ENCODE peak calls at places on chromosome 20, in eight cellular contexts. Q is fibroblast of the aortic adventitia, Z is choroid plexus epithelial cell, T is Caco-2, C is left ventricle myocardium inferior, Y is endothelial cell of umbilical vein, U is GM12865, S is astrocyte of the cerebellum. E is an unnamed sample.

GRCh38 chr20:8221887-8222419 is 89.9 kb downstream of the PLCB1 start:
- DNase-seq in Q (no peak), Z (no peak), T (no peak), C (no peak), Y (no peak), U (no peak), S (no peak), E (no peak)

GRCh38 chr20:14617123-14617522 is 279.7 kb upstream of the FLRT3 start:
- DNase-seq in Q (no peak), Z (no peak), T (no peak), C (no peak), Y (no peak), U (no peak), S (no peak), E (no peak)

GRCh38 chr20:63978319-63979220 is 872 bp downstream of the SAMD10 start:
- DNase-seq in Q (no peak), Z (peak; percentile 45), T (peak; percentile 95), C (peak; percentile 78), Y (peak; percentile 30), U (peak; percentile 89), S (no peak), E (peak; percentile 33)

GRCh38 chr20:23147964-23148720 is 62.0 kb upstream of the CD93 start:
- DNase-seq in Q (peak; percentile 66), Z (peak; percentile 54), T (no peak), C (no peak), Y (peak; percentile 84), U (peak; percentile 84), S (peak; percentile 18), E (peak; percentile 88)

GRCh38 chr20:8073024-8073832 is 53.7 kb upstream of the TMX4 start:
- DNase-seq in Q (peak; percentile 98), Z (peak; percentile 93), T (peak; percentile 87), C (no peak), Y (peak; percentile 54), U (no peak), S (peak; percentile 49), E (peak; percentile 71)

GRCh38 chr20:40778894-40779496 is 90.0 kb upstream of the MAFB start:
- DNase-seq in Q (no peak), Z (no peak), T (no peak), C (no peak), Y (no peak), U (no peak), S (no peak), E (no peak)

GRCh38 chr20:48738399-48739304 is 89.1 kb downstream of the PREX1 start:
- DNase-seq in Q (no peak), Z (no peak), T (no peak), C (no peak), Y (peak; percentile 49), U (peak; percentile 96), S (no peak), E (no peak)

GRCh38 chr20:38112249-38112942 is 52.7 kb downstream of the TGM2 start:
- DNase-seq in Q (no peak), Z (no peak), T (no peak), C (no peak), Y (no peak), U (no peak), S (no peak), E (no peak)

GRCh38 chr20:25750765-25751696 is 54.4 kb upstream of the ZNF337 start:
- DNase-seq in Q (peak; percentile 15), Z (peak; percentile 70), T (peak; percentile 86), C (peak; percentile 53), Y (peak; percentile 23), U (peak; percentile 66), S (no peak), E (peak; percentile 22)

GRCh38 chr20:63661108-63661507 is 3.0 kb downstream of the RTEL1 start:
- DNase-seq in Q (no peak), Z (no peak), T (no peak), C (no peak), Y (no peak), U (no peak), S (no peak), E (no peak)

GRCh38 chr20:15848126-15848525 is 725.1 kb downstream of the KIF16B start:
- DNase-seq in Q (no peak), Z (no peak), T (no peak), C (no peak), Y (no peak), U (no peak), S (no peak), E (no peak)

GRCh38 chr20:62359491-62360121 is 7.5 kb downstream of the LAMA5 start:
- DNase-seq in Q (peak; percentile 73), Z (peak; percentile 85), T (no peak), C (peak; percentile 56), Y (peak; percentile 79), U (no peak), S (no peak), E (no peak)

GRCh38 chr20:1122388-1123315 is 4.2 kb downstream of the PSMF1 start:
- DNase-seq in Q (peak; percentile 49), Z (peak; percentile 77), T (no peak), C (peak; percentile 32), Y (peak; percentile 52), U (peak; percentile 14), S (peak; percentile 19), E (peak; percentile 66)

GRCh38 chr20:50221501-50222323 is 31.1 kb downstream of the CEBPB start:
- DNase-seq in Q (peak; percentile 36), Z (peak; percentile 35), T (no peak), C (peak; percentile 33), Y (no peak), U (no peak), S (no peak), E (peak; percentile 73)

GRCh38 chr20:23455641-23456040 is 3.0 kb upstream of the CST11 start:
- DNase-seq in Q (no peak), Z (no peak), T (no peak), C (no peak), Y (no peak), U (no peak), S (no peak), E (no peak)

GRCh38 chr20:47785900-47786762 is 850 bp upstream of the SULF2 start:
- DNase-seq in Q (peak; percentile 76), Z (peak; percentile 85), T (peak; percentile 89), C (peak; percentile 61), Y (peak; percentile 85), U (peak; percentile 40), S (peak; percentile 69), E (peak; percentile 83)

GRCh38 chr20:437787-438486 is 24.4 kb downstream of the TBC1D20 start:
- DNase-seq in Q (no peak), Z (no peak), T (no peak), C (no peak), Y (peak; percentile 8), U (no peak), S (no peak), E (no peak)

GRCh38 chr20:21504323-21504722 is 9.5 kb downstream of the NKX2-2 start:
- DNase-seq in Q (no peak), Z (no peak), T (no peak), C (no peak), Y (no peak), U (no peak), S (no peak), E (no peak)

GRCh38 chr20:45020236-45020886 is 54.0 kb downstream of the STK4 start:
- DNase-seq in Q (no peak), Z (peak; percentile 54), T (peak; percentile 46), C (no peak), Y (no peak), U (no peak), S (no peak), E (peak; percentile 42)

GRCh38 chr20:12989586-12989985 is 19.2 kb upstream of the SPTLC3 start:
- DNase-seq in Q (no peak), Z (no peak), T (no peak), C (no peak), Y (no peak), U (no peak), S (no peak), E (no peak)

GRCh38 chr20:25247100-25247665 is 702 bp upstream of the PYGB start:
- DNase-seq in Q (peak; percentile 59), Z (peak; percentile 72), T (peak; percentile 83), C (peak; percentile 75), Y (peak; percentile 77), U (peak; percentile 18), S (no peak), E (peak; percentile 65)

GRCh38 chr20:760751-761417 is 7.4 kb downstream of the SLC52A3 start:
- DNase-seq in Q (no peak), Z (peak; percentile 33), T (no peak), C (no peak), Y (peak; percentile 26), U (peak; percentile 65), S (no peak), E (no peak)

DNA sequence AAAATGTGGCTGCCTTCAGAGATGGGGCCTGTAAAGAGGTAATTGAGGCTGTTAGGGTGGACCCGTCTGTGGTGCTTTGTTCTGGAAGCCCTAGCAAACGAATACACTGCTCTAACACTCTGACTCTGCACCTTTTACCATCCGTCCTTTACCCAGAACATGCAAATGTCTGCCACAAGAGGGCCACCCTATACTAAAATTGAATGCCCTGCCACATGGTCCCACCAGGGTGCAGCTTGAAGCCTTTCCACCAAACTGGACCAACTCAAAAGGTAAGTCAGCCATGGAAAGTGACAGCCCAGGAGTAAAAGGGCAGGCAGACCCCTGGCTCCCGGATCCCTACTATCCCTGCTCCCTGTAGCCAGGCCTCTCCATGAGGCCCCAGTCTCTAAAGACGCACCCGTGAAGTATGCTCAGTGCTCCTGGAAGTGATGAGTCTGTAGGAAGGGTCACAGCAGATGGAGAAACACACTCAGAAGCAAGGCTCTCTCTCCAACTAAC is 5.8 kb upstream of the BFSP1 start:
- DNase-seq in Q (peak; percentile 86), Z (peak; percentile 90), T (peak; percentile 87), C (peak; percentile 48), Y (peak; percentile 86), U (peak; percentile 81), S (peak; percentile 67), E (peak; percentile 75)
- TF ChIP-seq CTCF in Q (peak; percentile 97), Z (peak; percentile 95), T (peak; percentile 98), C (peak; percentile 93), Y (peak; percentile 86), U (peak; percentile 80), S (peak; percentile 94), E (peak; percentile 98)

GRCh38 chr20:61185841-61186601 is 66.0 kb upstream of the CDH4 start:
- DNase-seq in Q (peak; percentile 82), Z (peak; percentile 96), T (no peak), C (no peak), Y (peak; percentile 30), U (no peak), S (peak; percentile 94), E (peak; percentile 97)
- H3K4me3 ChIP-seq in Q (no peak overlapping the region), Z (peak overlapping the region; percentile 9), T (no peak overlapping the region), C (no peak overlapping the region), Y (no peak overlapping the region), U (no peak overlapping the region), S (no peak overlapping the region), E (no peak overlapping the region)

GRCh38 chr20:6829510-6830116 is 62.1 kb downstream of the BMP2 start:
- DNase-seq in Q (peak; percentile 10), Z (peak; percentile 41), T (no peak), C (no peak), Y (peak; percentile 20), U (peak; percentile 2), S (peak; percentile 5), E (no peak)
- TF ChIP-seq CTCF in Q (peak; percentile 39), Z (peak; percentile 51), T (no peak), C (no peak), Y (no peak), U (no peak), S (peak; percentile 48), E (peak; percentile 23)

DNA sequence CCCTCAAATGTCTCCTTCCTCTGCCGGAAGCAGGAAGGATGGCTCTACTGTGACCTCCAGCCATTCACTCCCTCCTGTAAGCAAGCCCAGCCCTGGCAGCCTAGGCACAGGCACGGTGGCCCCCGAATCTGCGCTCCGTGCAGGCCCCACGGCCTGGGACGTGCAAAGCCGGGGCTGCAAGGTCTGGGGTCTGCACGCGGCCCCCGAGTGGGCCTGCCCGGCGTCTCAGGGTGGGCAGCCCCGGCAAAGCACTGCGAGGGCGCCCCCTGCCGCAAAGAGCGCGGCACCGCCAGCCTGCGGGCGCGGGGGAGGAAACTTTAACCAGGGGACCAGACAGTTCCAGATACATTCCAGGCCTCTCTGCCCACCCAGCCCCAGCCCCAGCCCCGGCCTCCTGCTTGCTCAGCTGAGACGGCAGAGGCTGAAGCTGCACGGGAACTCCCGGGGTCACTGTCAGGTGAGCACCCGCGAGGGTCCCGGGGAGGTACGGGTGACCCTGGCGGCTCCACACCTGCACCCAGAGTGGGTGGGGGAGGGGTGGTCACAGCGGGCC is 98.8 kb downstream of the ASXL1 start:
- DNase-seq in Q (no peak), Z (peak; percentile 45), T (no peak), C (no peak), Y (no peak), U (peak; percentile 41), S (no peak), E (peak; percentile 12)
- H3K4me3 ChIP-seq in Q (peak overlapping the region; percentile 60), Z (peak overlapping the region; percentile 56), T (no peak overlapping the region), C (peak overlapping the region; percentile 73), Y (no peak overlapping the region), U (peak overlapping the region; percentile 35), S (peak overlapping the region; percentile 33), E (peak overlapping the region; percentile 59)